ENCODE peak calls at places on chromosomes 3 and 15, in five cellular contexts. T, N, U, S and W are unnamed samples.

GRCh38 chr3:193605876-193606275 is 12.9 kb downstream of the OPA1 start:
- DNase-seq in T (peak), N (no peak), U (peak), S (peak), W (peak)

GRCh38 chr15:70270752-70271111 is 173.0 kb upstream of the TLE3 start:
- DNase-seq in T (no peak), N (no peak), U (no peak), S (no peak), W (no peak)

GRCh38 chr15:90213818-90214204 is 12.7 kb downstream of the SEMA4B start:
- DNase-seq in T (no peak), N (no peak), U (no peak), S (no peak), W (no peak)

GRCh38 chr3:127745656-127746399 is 73.1 kb downstream of the ABTB1 start:
- DNase-seq in T (no peak), N (no peak), U (no peak), S (no peak), W (no peak)

GRCh38 chr3:183826854-183827253 is 1.5 kb upstream of the MAP6D1 start:
- DNase-seq in T (no peak), N (no peak), U (no peak), S (no peak), W (peak)

GRCh38 chr3:24662449-24663345 is 168.0 kb upstream of the THRB start:
- DNase-seq in T (no peak), N (no peak), U (no peak), S (no peak), W (no peak)

GRCh38 chr15:89654847-89655805 is at the start of gene KIF7:
- DNase-seq in T (peak), N (no peak), U (peak), S (peak), W (peak)

GRCh38 chr3:172094621-172095557 is 55.5 kb downstream of the FNDC3B start:
- DNase-seq in T (no peak), N (peak), U (no peak), S (no peak), W (peak)

GRCh38 chr3:112413074-112413473 is 80.1 kb downstream of the CD200 start:
- DNase-seq in T (no peak), N (no peak), U (no peak), S (no peak), W (no peak)

GRCh38 chr3:126023390-126023789 is 54.4 kb downstream of the ROPN1B start:
- DNase-seq in T (no peak), N (no peak), U (no peak), S (no peak), W (peak)

GRCh38 chr15:41648770-41649169 is 11.4 kb upstream of the MGA start:
- DNase-seq in T (no peak), N (no peak), U (no peak), S (no peak), W (no peak)

GRCh38 chr3:49104052-49104426 is 518 bp downstream of the QARS1 start:
- DNase-seq in T (no peak), N (no peak), U (no peak), S (no peak), W (no peak)

GRCh38 chr15:64122444-64122843 is 26.7 kb downstream of the SNX1 start:
- DNase-seq in T (no peak), N (no peak), U (no peak), S (no peak), W (no peak)

GRCh38 chr3:20023663-20024417 is 11.8 kb upstream of the PP2D1 start:
- DNase-seq in T (no peak), N (no peak), U (no peak), S (no peak), W (no peak)

GRCh38 chr3:183895296-183895695 is 10.6 kb upstream of the PARL start:
- DNase-seq in T (peak), N (no peak), U (peak), S (peak), W (peak)

GRCh38 chr15:25345943-25346342 is 92.9 kb downstream of the UBE3A start:
- DNase-seq in T (no peak), N (no peak), U (no peak), S (peak), W (peak)

GRCh38 chr15:90432253-90432652 is 44.2 kb downstream of the IQGAP1 start:
- DNase-seq in T (no peak), N (no peak), U (no peak), S (no peak), W (no peak)

GRCh38 chr3:158808697-158809096 is 6.8 kb downstream of the MFSD1 start:
- DNase-seq in T (no peak), N (no peak), U (no peak), S (no peak), W (no peak)

GRCh38 chr15:68637755-68638405 is 59.1 kb downstream of the CORO2B start:
- DNase-seq in T (no peak), N (no peak), U (no peak), S (no peak), W (no peak)

GRCh38 chr15:72614810-72615532 is 39.5 kb upstream of the GOLGA6B start:
- DNase-seq in T (no peak), N (no peak), U (no peak), S (no peak), W (no peak)

GRCh38 chr3:38163117-38163870 is 2.0 kb upstream of the OXSR1 start:
- DNase-seq in T (peak), N (no peak), U (peak), S (peak), W (peak)

GRCh38 chr3:42755681-42756578 is 17.1 kb downstream of the CCDC13 start:
- DNase-seq in T (peak), N (no peak), U (peak), S (peak), W (peak)

GRCh38 chr3:13792512-13793347 is 87.1 kb downstream of the WNT7A start:
- DNase-seq in T (no peak), N (no peak), U (no peak), S (no peak), W (peak)

GRCh38 chr15:31268911-31269784 is 57.5 kb upstream of the KLF13 start:
- DNase-seq in T (no peak), N (no peak), U (no peak), S (no peak), W (no peak)

GRCh38 chr3:66948041-66948440 is 50.1 kb upstream of the KBTBD8 start:
- DNase-seq in T (no peak), N (no peak), U (no peak), S (no peak), W (no peak)

GRCh38 chr15:77487479-77487861 is 66.8 kb downstream of the HMG20A start:
- DNase-seq in T (no peak), N (no peak), U (no peak), S (no peak), W (no peak)

GRCh38 chr3:184338538-184338945 is 1.1 kb downstream of the FAM131A start:
- DNase-seq in T (no peak), N (no peak), U (no peak), S (no peak), W (peak)

GRCh38 chr15:40265875-40266274 is 17.0 kb downstream of the ANKRD63 start:
- DNase-seq in T (no peak), N (no peak), U (no peak), S (no peak), W (no peak)

GRCh38 chr15:40265355-40265754 is 17.5 kb downstream of the ANKRD63 start:
- DNase-seq in T (no peak), N (no peak), U (peak), S (no peak), W (no peak)

GRCh38 chr15:40263036-40263754 is 19.7 kb downstream of the ANKRD63 start:
- DNase-seq in T (no peak), N (no peak), U (no peak), S (no peak), W (no peak)

GRCh38 chr15:40266828-40267304 is 16.0 kb downstream of the ANKRD63 start:
- DNase-seq in T (peak), N (no peak), U (peak), S (peak), W (no peak)

DNA sequence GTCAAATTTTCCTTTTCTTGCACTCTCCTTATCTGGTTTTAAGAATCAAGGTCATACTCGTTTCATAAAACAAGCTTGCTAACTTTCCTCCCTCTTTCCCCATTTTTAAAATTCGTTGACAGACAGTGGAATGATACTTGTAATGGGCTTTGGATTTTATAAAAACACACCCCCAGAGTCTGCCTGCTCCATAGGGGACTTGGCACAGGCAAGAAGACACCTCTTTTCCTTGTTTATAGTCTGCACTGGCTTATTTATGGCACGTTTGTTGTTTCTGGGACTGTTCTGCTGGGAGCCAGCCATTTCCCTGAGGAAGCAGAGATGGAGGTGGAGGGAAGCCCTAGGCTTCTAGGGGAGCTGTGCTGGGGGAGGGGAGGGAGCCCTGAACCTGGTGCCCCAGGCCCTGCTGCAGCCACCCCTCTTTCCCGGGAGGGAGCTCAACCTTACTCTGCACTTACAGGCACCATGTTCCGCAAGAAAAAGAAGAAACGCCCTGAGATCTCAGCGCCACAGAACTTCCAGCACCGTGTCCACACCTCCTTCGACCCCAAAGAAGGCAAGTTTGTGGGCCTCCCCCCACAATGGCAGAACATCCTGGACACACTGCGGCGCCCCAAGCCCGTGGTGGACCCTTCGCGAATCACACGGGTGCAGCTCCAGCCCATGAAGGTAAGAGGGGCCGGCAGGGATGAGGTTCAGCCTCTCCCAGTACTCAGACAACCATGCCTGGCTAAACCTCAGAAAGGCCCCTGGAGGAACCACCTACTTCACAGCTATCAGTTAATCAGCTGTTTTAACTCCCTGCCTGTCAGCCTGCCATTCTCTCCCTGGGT is 18.3 kb downstream of the ANKRD63 start:
- DNase-seq in T (no peak), N (no peak), U (no peak), S (no peak), W (no peak)
- TF ChIP-seq JUNB in T (no peak), N (no peak), U (no peak), S (no peak), W (no peak)

GRCh38 chr3:71684752-71685151 is 40.5 kb downstream of the EIF4E3 start:
- DNase-seq in T (no peak), N (no peak), U (no peak), S (no peak), W (no peak)
- TF ChIP-seq JUNB in T (no peak), N (no peak), U (no peak), S (no peak), W (no peak)

GRCh38 chr15:60006203-60006782 is 2.2 kb downstream of the FOXB1 start:
- DNase-seq in T (no peak), N (no peak), U (peak), S (no peak), W (peak)
- TF ChIP-seq JUNB in T (no peak), N (no peak), U (no peak), S (no peak), W (no peak)

GRCh38 chr3:153394017-153394416 is 232.0 kb downstream of the RAP2B start:
- DNase-seq in T (no peak), N (no peak), U (no peak), S (no peak), W (no peak)
- TF ChIP-seq JUNB in T (no peak), N (no peak), U (no peak), S (no peak), W (no peak)

GRCh38 chr3:107377151-107377550 is at the start of gene CCDC54:
- DNase-seq in T (peak), N (no peak), U (no peak), S (no peak), W (no peak)
- TF ChIP-seq JUNB in T (no peak), N (no peak), U (no peak), S (no peak), W (no peak)

GRCh38 chr3:139260793-139261736 is 82.8 kb upstream of the MRPS22 start:
- DNase-seq in T (no peak), N (no peak), U (no peak), S (no peak), W (no peak)

GRCh38 chr3:139258276-139258675 is 85.5 kb upstream of the MRPS22 start:
- DNase-seq in T (no peak), N (no peak), U (no peak), S (no peak), W (no peak)

GRCh38 chr3:139260041-139260486 is 83.8 kb upstream of the MRPS22 start:
- DNase-seq in T (no peak), N (no peak), U (no peak), S (no peak), W (no peak)

GRCh38 chr3:139261754-139262632 is 81.8 kb upstream of the MRPS22 start:
- DNase-seq in T (no peak), N (no peak), U (no peak), S (no peak), W (no peak)

DNA sequence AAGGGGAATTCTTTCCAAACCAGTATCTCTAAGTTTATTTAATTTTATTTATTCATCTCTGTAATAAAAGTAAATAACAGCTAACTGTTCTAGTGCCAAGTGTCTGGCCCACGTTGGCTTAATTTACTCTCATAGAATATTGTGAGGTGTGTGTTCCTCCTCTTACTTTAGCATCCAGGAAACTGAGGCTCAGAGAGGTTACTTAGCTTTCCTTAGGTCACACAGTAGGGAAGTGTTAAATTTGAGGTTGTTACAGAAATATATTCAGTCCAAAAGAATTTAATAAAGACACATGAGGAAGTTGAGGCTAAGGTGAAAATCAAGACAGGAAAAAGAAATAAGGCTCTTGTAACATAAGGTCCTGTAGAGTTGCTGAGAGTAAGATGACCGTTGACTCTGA is 84.4 kb upstream of the MRPS22 start:
- DNase-seq in T (no peak), N (no peak), U (no peak), S (no peak), W (no peak)
- TF ChIP-seq JUNB in T (no peak), N (no peak), U (no peak), S (no peak), W (no peak)

DNA sequence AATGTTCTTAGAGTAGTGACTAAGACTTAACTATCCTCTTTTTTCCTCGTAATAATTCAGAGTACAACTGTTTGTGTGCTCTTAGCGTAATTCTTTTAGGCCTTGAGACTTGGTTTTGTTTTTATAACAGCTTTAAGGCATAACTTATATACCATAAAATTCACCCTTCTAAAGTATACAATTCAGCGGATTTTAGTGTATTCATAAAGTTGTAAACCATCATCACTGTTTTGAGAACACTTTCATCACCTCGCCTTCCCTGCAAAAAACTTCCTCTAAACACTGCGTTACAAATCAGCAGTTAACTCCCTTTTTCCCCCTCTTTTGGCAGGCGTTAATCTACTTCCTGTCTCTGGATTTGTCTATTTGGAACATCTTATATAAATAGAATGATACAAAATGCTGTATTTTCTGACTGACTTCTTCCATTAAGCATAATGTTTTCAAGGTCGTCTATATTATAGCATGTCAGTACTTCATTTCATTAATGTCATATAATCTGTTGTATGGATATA is 18.7 kb downstream of the DNAJC13 start:
- DNase-seq in T (no peak), N (no peak), U (no peak), S (no peak), W (no peak)
- TF ChIP-seq JUNB in T (no peak), N (no peak), U (no peak), S (no peak), W (no peak)

GRCh38 chr15:88533376-88533775 is 13.1 kb downstream of the DET1 start:
- DNase-seq in T (no peak), N (no peak), U (no peak), S (no peak), W (no peak)
- TF ChIP-seq JUNB in T (no peak), N (no peak), U (no peak), S (no peak), W (no peak)